ENCODE peak calls at places on chromosomes 3 and 15, in five cellular contexts. S is stimulated activated CD4-positive, alpha-beta T cell treated with anti-CD3 and anti-CD28 coated beads, Interleukin-2, amount 100 ng/mL, for 48 hours; T is WERI-Rb-1; N is NCI-H1436 treated with DMSO at 0.1 percent for 48 hours; U is AG08396. M is an unnamed sample.

GRCh38 chr3:12181301-12181700 is 22.6 kb upstream of the TIMP4 start:
- DNase-seq in S (no peak), T (no peak), N (no peak), U (no peak), M (no peak)

GRCh38 chr15:75836953-75837321 is 6.3 kb upstream of the UBE2Q2 start:
- DNase-seq in S (peak), T (no peak), N (no peak), U (peak), M (peak)

GRCh38 chr3:13006216-13006990 is 66.8 kb downstream of the IQSEC1 start:
- DNase-seq in S (no peak), T (no peak), N (no peak), U (no peak), M (no peak)

GRCh38 chr15:45319472-45320214 is 58.7 kb downstream of the GATM start:
- DNase-seq in S (no peak), T (no peak), N (no peak), U (no peak), M (no peak)

GRCh38 chr3:178436773-178437172 is 99.5 kb upstream of the KCNMB2 start:
- DNase-seq in S (no peak), T (no peak), N (peak), U (peak), M (peak)

GRCh38 chr3:141442914-141443313 is 43.9 kb upstream of the RASA2 start:
- DNase-seq in S (no peak), T (no peak), N (no peak), U (no peak), M (no peak)

GRCh38 chr15:28948036-28948435 is 62.3 kb downstream of the APBA2 start:
- DNase-seq in S (no peak), T (no peak), N (no peak), U (no peak), M (no peak)

GRCh38 chr3:193693774-193694173 is 100.8 kb downstream of the OPA1 start:
- DNase-seq in S (no peak), T (no peak), N (no peak), U (no peak), M (no peak)

GRCh38 chr3:148861277-148861869 is 3.7 kb upstream of the CPA3 start:
- DNase-seq in S (no peak), T (no peak), N (no peak), U (peak), M (no peak)

GRCh38 chr15:29859981-29860745 is 37.9 kb upstream of the TJP1 start:
- DNase-seq in S (no peak), T (no peak), N (no peak), U (peak), M (no peak)

GRCh38 chr15:22902046-22902445 is 63.6 kb downstream of the NIPA2 start:
- DNase-seq in S (no peak), T (no peak), N (no peak), U (no peak), M (no peak)

M was measured in GM19239.